ENCODE peak calls at places on chromosomes 2 and 18, in seven cellular contexts. One of them, this sample, is unnamed.

GRCh38 chr2:12701786-12702660 is 14.7 kb upstream of the TRIB2 start:
- DNase-seq in gastrocnemius medialis: no peak
- DNase-seq in kidney: no peak
- DNase-seq in fibroblast of the aortic adventitia: peak; percentile 39
- DNase-seq in esophagus squamous epithelium: no peak
- DNase-seq in endodermal cell: no peak
- DNase-seq in neural progenitor cell: no peak
- DNase-seq in this sample: peak; percentile 43

GRCh38 chr2:105427485-105427884 is 28.6 kb upstream of the FHL2 start:
- DNase-seq in gastrocnemius medialis: no peak
- DNase-seq in kidney: no peak
- DNase-seq in fibroblast of the aortic adventitia: no peak
- DNase-seq in esophagus squamous epithelium: no peak
- DNase-seq in endodermal cell: no peak
- DNase-seq in neural progenitor cell: no peak
- DNase-seq in this sample: no peak

GRCh38 chr2:209663149-209663548 is 108.5 kb upstream of the UNC80 start:
- DNase-seq in gastrocnemius medialis: no peak
- DNase-seq in kidney: no peak
- DNase-seq in fibroblast of the aortic adventitia: peak; percentile 13
- DNase-seq in esophagus squamous epithelium: no peak
- DNase-seq in endodermal cell: no peak
- DNase-seq in neural progenitor cell: peak; percentile 14
- DNase-seq in this sample: no peak

GRCh38 chr2:72036173-72036545 is 111.5 kb downstream of the CYP26B1 start:
- DNase-seq in gastrocnemius medialis: no peak
- DNase-seq in kidney: no peak
- DNase-seq in fibroblast of the aortic adventitia: no peak
- DNase-seq in esophagus squamous epithelium: no peak
- DNase-seq in endodermal cell: no peak
- DNase-seq in neural progenitor cell: no peak
- DNase-seq in this sample: no peak

GRCh38 chr2:119207447-119207846 is 16.2 kb upstream of the STEAP3 start:
- DNase-seq in gastrocnemius medialis: no peak
- DNase-seq in kidney: no peak
- DNase-seq in fibroblast of the aortic adventitia: no peak
- DNase-seq in esophagus squamous epithelium: no peak
- DNase-seq in endodermal cell: no peak
- DNase-seq in neural progenitor cell: no peak
- DNase-seq in this sample: no peak

GRCh38 chr2:143300531-143300930 is 171.3 kb downstream of the ARHGAP15 start:
- DNase-seq in gastrocnemius medialis: no peak
- DNase-seq in kidney: no peak
- DNase-seq in fibroblast of the aortic adventitia: no peak
- DNase-seq in esophagus squamous epithelium: no peak
- DNase-seq in endodermal cell: no peak
- DNase-seq in neural progenitor cell: no peak
- DNase-seq in this sample: peak; percentile 39

GRCh38 chr2:230723363-230723762 is 10.7 kb downstream of the CAB39 start:
- DNase-seq in gastrocnemius medialis: no peak
- DNase-seq in kidney: no peak
- DNase-seq in fibroblast of the aortic adventitia: no peak
- DNase-seq in esophagus squamous epithelium: no peak
- DNase-seq in endodermal cell: no peak
- DNase-seq in neural progenitor cell: no peak
- DNase-seq in this sample: no peak

GRCh38 chr18:22463076-22463475 is 45.4 kb upstream of the CTAGE1 start:
- DNase-seq in gastrocnemius medialis: no peak
- DNase-seq in kidney: no peak
- DNase-seq in fibroblast of the aortic adventitia: no peak
- DNase-seq in esophagus squamous epithelium: no peak
- DNase-seq in endodermal cell: no peak
- DNase-seq in neural progenitor cell: no peak
- DNase-seq in this sample: no peak

GRCh38 chr2:29058082-29058481 is 16.2 kb downstream of the PCARE start:
- DNase-seq in gastrocnemius medialis: no peak
- DNase-seq in kidney: no peak
- DNase-seq in fibroblast of the aortic adventitia: no peak
- DNase-seq in esophagus squamous epithelium: no peak
- DNase-seq in endodermal cell: no peak
- DNase-seq in neural progenitor cell: no peak
- DNase-seq in this sample: no peak

GRCh38 chr2:201698588-201699226 is at the start of gene MPP4:
- DNase-seq in gastrocnemius medialis: no peak
- DNase-seq in kidney: no peak
- DNase-seq in fibroblast of the aortic adventitia: peak; percentile 43
- DNase-seq in esophagus squamous epithelium: no peak
- DNase-seq in endodermal cell: no peak
- DNase-seq in neural progenitor cell: no peak
- DNase-seq in this sample: peak; percentile 73

GRCh38 chr18:78889250-78889649 is 90.4 kb upstream of the SALL3 start:
- DNase-seq in gastrocnemius medialis: no peak
- DNase-seq in kidney: no peak
- DNase-seq in fibroblast of the aortic adventitia: no peak
- DNase-seq in esophagus squamous epithelium: no peak
- DNase-seq in endodermal cell: no peak
- DNase-seq in neural progenitor cell: no peak
- DNase-seq in this sample: no peak

GRCh38 chr2:71327916-71328315 is 3.7 kb upstream of the ZNF638 start:
- DNase-seq in gastrocnemius medialis: no peak
- DNase-seq in kidney: no peak
- DNase-seq in fibroblast of the aortic adventitia: no peak
- DNase-seq in esophagus squamous epithelium: no peak
- DNase-seq in endodermal cell: peak; percentile 81
- DNase-seq in neural progenitor cell: no peak
- DNase-seq in this sample: no peak

GRCh38 chr18:3979024-3979423 is 476.1 kb downstream of the DLGAP1 start:
- DNase-seq in gastrocnemius medialis: no peak
- DNase-seq in kidney: no peak
- DNase-seq in fibroblast of the aortic adventitia: no peak
- DNase-seq in esophagus squamous epithelium: no peak
- DNase-seq in endodermal cell: no peak
- DNase-seq in neural progenitor cell: no peak
- DNase-seq in this sample: no peak

GRCh38 chr18:3791258-3791657 is 341.3 kb downstream of the TGIF1 start:
- DNase-seq in gastrocnemius medialis: no peak
- DNase-seq in kidney: no peak
- DNase-seq in fibroblast of the aortic adventitia: peak; percentile 28
- DNase-seq in esophagus squamous epithelium: no peak
- DNase-seq in endodermal cell: no peak
- DNase-seq in neural progenitor cell: no peak
- DNase-seq in this sample: no peak

GRCh38 chr2:39534095-39534711 is 97.1 kb upstream of the MAP4K3 start:
- DNase-seq in gastrocnemius medialis: no peak
- DNase-seq in kidney: no peak
- DNase-seq in fibroblast of the aortic adventitia: no peak
- DNase-seq in esophagus squamous epithelium: no peak
- DNase-seq in endodermal cell: no peak
- DNase-seq in neural progenitor cell: no peak
- DNase-seq in this sample: no peak

GRCh38 chr2:120177011-120177621 is 46.1 kb downstream of the TMEM185B start:
- DNase-seq in gastrocnemius medialis: no peak
- DNase-seq in kidney: peak; percentile 82
- DNase-seq in fibroblast of the aortic adventitia: no peak
- DNase-seq in esophagus squamous epithelium: no peak
- DNase-seq in endodermal cell: no peak
- DNase-seq in neural progenitor cell: peak; percentile 10
- DNase-seq in this sample: no peak

GRCh38 chr2:177256026-177256425 is 8.5 kb downstream of the NFE2L2 start:
- DNase-seq in gastrocnemius medialis: no peak
- DNase-seq in kidney: no peak
- DNase-seq in fibroblast of the aortic adventitia: no peak
- DNase-seq in esophagus squamous epithelium: no peak
- DNase-seq in endodermal cell: no peak
- DNase-seq in neural progenitor cell: no peak
- DNase-seq in this sample: no peak
- H3K4me3 ChIP-seq in gastrocnemius medialis: peak overlapping the region; percentile 12
- H3K4me3 ChIP-seq in kidney: no peak overlapping the region
- H3K4me3 ChIP-seq in fibroblast of the aortic adventitia: no peak overlapping the region
- H3K4me3 ChIP-seq in esophagus squamous epithelium: no peak overlapping the region
- H3K4me3 ChIP-seq in endodermal cell: no peak overlapping the region
- H3K4me3 ChIP-seq in neural progenitor cell: no peak overlapping the region
- H3K4me3 ChIP-seq in this sample: no peak overlapping the region

DNA sequence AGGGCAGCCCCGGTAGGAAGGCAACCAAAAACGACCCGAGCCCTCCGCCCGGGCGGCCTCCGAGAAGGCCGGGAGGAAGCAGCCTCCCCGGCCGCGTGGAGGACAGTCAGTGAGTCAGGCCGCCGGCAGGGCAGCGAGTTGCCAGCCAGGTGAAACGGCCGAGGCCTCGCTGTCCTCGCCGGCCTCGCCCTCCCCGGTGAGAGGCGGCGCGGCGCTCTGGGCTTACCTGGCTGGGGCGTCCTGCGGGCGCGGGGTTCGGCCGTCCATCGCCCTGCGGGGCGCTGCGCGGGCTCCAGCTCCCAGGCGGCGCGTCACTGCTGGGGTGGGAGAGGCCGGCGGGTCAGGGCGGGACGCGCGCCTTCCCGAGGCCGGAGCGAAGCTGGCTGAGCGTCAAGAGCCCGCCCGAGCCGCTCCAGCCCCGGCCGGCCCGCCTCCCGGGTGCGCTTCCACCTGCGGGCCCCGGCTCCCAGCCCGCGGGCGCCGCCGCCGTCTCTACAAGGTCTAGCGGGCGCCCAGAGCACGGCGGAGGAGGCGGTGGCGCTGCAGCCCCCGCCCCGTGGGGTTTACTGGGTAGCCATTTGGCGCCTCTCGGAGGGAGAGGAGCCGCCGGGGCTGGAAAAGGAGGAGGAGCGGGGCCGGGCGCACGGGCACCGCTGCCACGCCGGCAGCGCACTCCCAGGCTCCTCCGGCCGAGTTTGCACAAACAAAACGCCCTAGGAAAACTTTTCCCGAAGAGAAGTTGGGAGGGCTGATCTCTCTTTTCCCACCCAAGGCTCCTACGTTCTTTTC is 499 bp downstream of the COBLL1 start:
- DNase-seq in gastrocnemius medialis: peak; percentile 46
- DNase-seq in kidney: peak; percentile 91
- DNase-seq in fibroblast of the aortic adventitia: peak; percentile 64
- DNase-seq in esophagus squamous epithelium: no peak
- DNase-seq in endodermal cell: peak; percentile 93
- DNase-seq in neural progenitor cell: peak; percentile 94
- DNase-seq in this sample: peak; percentile 74
- TF ChIP-seq CTCF in gastrocnemius medialis: no peak
- TF ChIP-seq CTCF in kidney: no peak
- TF ChIP-seq CTCF in fibroblast of the aortic adventitia: peak; percentile 23
- TF ChIP-seq CTCF in esophagus squamous epithelium: peak; percentile 19
- TF ChIP-seq CTCF in endodermal cell: peak; percentile 59
- TF ChIP-seq CTCF in neural progenitor cell: peak; percentile 35
- TF ChIP-seq CTCF in this sample: peak; percentile 7

DNA sequence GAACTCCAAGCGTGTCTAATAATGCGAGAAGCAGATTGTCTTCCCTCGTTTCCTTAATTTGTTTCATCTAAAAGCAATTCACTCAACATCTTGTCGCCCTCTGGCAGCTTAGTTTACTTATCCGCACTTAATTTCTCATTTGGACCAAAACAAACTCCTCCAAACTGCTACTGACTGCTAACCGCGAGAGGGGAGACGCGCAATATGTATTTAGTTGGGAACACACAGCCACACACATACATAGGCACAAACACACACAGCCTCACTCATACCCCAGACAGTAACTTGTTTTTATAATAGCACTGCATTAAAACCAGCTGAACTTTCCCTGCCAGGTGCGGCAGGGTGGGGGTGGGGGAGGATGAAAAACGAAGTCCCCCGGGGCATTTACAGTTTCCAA is 2.6 kb downstream of the ERBB4 start:
- DNase-seq in gastrocnemius medialis: no peak
- DNase-seq in kidney: no peak
- DNase-seq in fibroblast of the aortic adventitia: no peak
- DNase-seq in esophagus squamous epithelium: no peak
- DNase-seq in endodermal cell: no peak
- DNase-seq in neural progenitor cell: peak; percentile 15
- DNase-seq in this sample: no peak
- H3K4me3 ChIP-seq in gastrocnemius medialis: peak overlapping the region; percentile 93
- H3K4me3 ChIP-seq in kidney: peak overlapping the region; percentile 75
- H3K4me3 ChIP-seq in fibroblast of the aortic adventitia: peak overlapping the region; percentile 72
- H3K4me3 ChIP-seq in esophagus squamous epithelium: peak overlapping the region; percentile 71
- H3K4me3 ChIP-seq in endodermal cell: peak overlapping the region; percentile 81
- H3K4me3 ChIP-seq in neural progenitor cell: peak overlapping the region; percentile 77
- H3K4me3 ChIP-seq in this sample: no peak overlapping the region

GRCh38 chr2:100107911-100108647 is 34.3 kb downstream of the AFF3 start:
- DNase-seq in gastrocnemius medialis: no peak
- DNase-seq in kidney: no peak
- DNase-seq in fibroblast of the aortic adventitia: no peak
- DNase-seq in esophagus squamous epithelium: no peak
- DNase-seq in endodermal cell: peak; percentile 24
- DNase-seq in neural progenitor cell: no peak
- DNase-seq in this sample: no peak

GRCh38 chr2:100119235-100119634 is 23.2 kb downstream of the AFF3 start:
- DNase-seq in gastrocnemius medialis: no peak
- DNase-seq in kidney: no peak
- DNase-seq in fibroblast of the aortic adventitia: no peak
- DNase-seq in esophagus squamous epithelium: no peak
- DNase-seq in endodermal cell: peak; percentile 73
- DNase-seq in neural progenitor cell: peak; percentile 62
- DNase-seq in this sample: no peak

GRCh38 chr2:100109986-100110980 is 32.1 kb downstream of the AFF3 start:
- DNase-seq in gastrocnemius medialis: no peak
- DNase-seq in kidney: no peak
- DNase-seq in fibroblast of the aortic adventitia: no peak
- DNase-seq in esophagus squamous epithelium: no peak
- DNase-seq in endodermal cell: no peak
- DNase-seq in neural progenitor cell: no peak
- DNase-seq in this sample: no peak

DNA sequence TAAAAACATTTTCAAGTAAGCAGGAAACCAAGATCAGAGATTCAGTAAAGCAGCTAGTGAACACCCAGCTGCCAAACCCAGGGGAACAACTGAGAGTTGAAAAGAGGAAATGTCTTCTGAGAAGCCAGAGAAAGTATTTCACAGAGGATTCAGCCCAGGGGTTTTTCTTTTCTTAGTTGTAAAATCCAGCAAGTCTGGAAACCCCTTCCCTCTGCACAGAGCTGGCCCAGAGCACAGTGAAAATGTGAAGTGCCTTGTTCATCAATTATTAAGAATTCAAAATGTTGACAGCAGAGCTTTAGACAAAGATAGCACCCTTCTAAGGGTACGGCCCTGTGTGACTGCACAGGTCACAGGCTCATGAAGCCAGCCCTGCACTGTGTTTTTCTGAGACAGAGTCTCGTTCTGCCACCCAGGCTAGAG is 28.4 kb downstream of the AFF3 start:
- DNase-seq in gastrocnemius medialis: no peak
- DNase-seq in kidney: no peak
- DNase-seq in fibroblast of the aortic adventitia: no peak
- DNase-seq in esophagus squamous epithelium: no peak
- DNase-seq in endodermal cell: no peak
- DNase-seq in neural progenitor cell: no peak
- DNase-seq in this sample: no peak
- TF ChIP-seq CTCF in gastrocnemius medialis: no peak
- TF ChIP-seq CTCF in kidney: no peak
- TF ChIP-seq CTCF in fibroblast of the aortic adventitia: no peak
- TF ChIP-seq CTCF in esophagus squamous epithelium: no peak
- TF ChIP-seq CTCF in endodermal cell: no peak
- TF ChIP-seq CTCF in neural progenitor cell: no peak
- TF ChIP-seq CTCF in this sample: no peak

This sample was measured in fibroblast of villous mesenchyme.